ENCODE peak calls at places on chromosome 13, in eight cellular contexts. G, H, D, N, X, O, F and U are unnamed samples.

GRCh38 chr13:28794370-28794769 is 25.8 kb upstream of the MTUS2 start:
- DNase-seq in G (no peak), H (no peak), D (no peak), N (no peak), X (no peak), O (no peak), F (no peak), U (no peak)

GRCh38 chr13:90553167-90553566 is 794.3 kb upstream of the MIR17HG start:
- DNase-seq in G (no peak), H (no peak), D (no peak), N (no peak), X (no peak), O (no peak), F (no peak), U (no peak)

GRCh38 chr13:106573855-106574254 is 5.9 kb upstream of the ARGLU1 start:
- DNase-seq in G (peak), H (no peak), D (no peak), N (no peak), X (peak), O (peak), F (peak), U (no peak)

GRCh38 chr13:73901324-73902068 is 232.7 kb downstream of the KLF12 start:
- DNase-seq in G (no peak), H (no peak), D (no peak), N (no peak), X (no peak), O (no peak), F (no peak), U (no peak)

GRCh38 chr13:113598081-113598410 is 13.5 kb downstream of the TFDP1 start:
- DNase-seq in G (no peak), H (no peak), D (no peak), N (no peak), X (no peak), O (no peak), F (no peak), U (no peak)

GRCh38 chr13:21016487-21016886 is 44.9 kb downstream of the LATS2 start:
- DNase-seq in G (no peak), H (no peak), D (no peak), N (no peak), X (no peak), O (peak), F (no peak), U (no peak)

GRCh38 chr13:48962281-48962680 is 13.4 kb upstream of the FNDC3A start:
- DNase-seq in G (no peak), H (no peak), D (no peak), N (no peak), X (no peak), O (peak), F (no peak), U (no peak)

GRCh38 chr13:92158335-92158734 is 759.9 kb downstream of the GPC5 start:
- DNase-seq in G (no peak), H (no peak), D (no peak), N (peak), X (no peak), O (peak), F (no peak), U (no peak)

GRCh38 chr13:110683203-110683883 is 22.6 kb downstream of the CARS2 start:
- DNase-seq in G (no peak), H (no peak), D (no peak), N (no peak), X (no peak), O (peak), F (no peak), U (no peak)

GRCh38 chr13:40657961-40658360 is 8.5 kb downstream of the FOXO1 start:
- DNase-seq in G (no peak), H (no peak), D (no peak), N (no peak), X (no peak), O (peak), F (no peak), U (no peak)

GRCh38 chr13:86572115-86572514 is 772.9 kb upstream of the SLITRK6 start:
- DNase-seq in G (no peak), H (no peak), D (no peak), N (peak), X (no peak), O (peak), F (no peak), U (peak)

GRCh38 chr13:20869540-20869939 is 33.0 kb downstream of the XPO4 start:
- DNase-seq in G (no peak), H (no peak), D (no peak), N (no peak), X (no peak), O (no peak), F (no peak), U (no peak)

GRCh38 chr13:69935043-69935442 is 172.6 kb upstream of the ATXN8OS start:
- DNase-seq in G (no peak), H (no peak), D (no peak), N (no peak), X (no peak), O (no peak), F (no peak), U (no peak)

GRCh38 chr13:63938851-63939250 is 2523.2 kb upstream of the PCDH20 start:
- DNase-seq in G (no peak), H (no peak), D (no peak), N (no peak), X (no peak), O (peak), F (no peak), U (no peak)

GRCh38 chr13:93476175-93476574 is 249.6 kb downstream of the GPC6 start:
- DNase-seq in G (no peak), H (no peak), D (no peak), N (peak), X (no peak), O (peak), F (no peak), U (peak)

GRCh38 chr13:48334534-48335127 is 31.1 kb downstream of the RB1 start:
- DNase-seq in G (no peak), H (no peak), D (no peak), N (no peak), X (no peak), O (peak), F (no peak), U (no peak)

GRCh38 chr13:97004096-97004876 is 10.0 kb upstream of the OXGR1 start:
- DNase-seq in G (no peak), H (no peak), D (no peak), N (peak), X (no peak), O (peak), F (no peak), U (peak)

GRCh38 chr13:113183450-113184129 is 24.9 kb downstream of the PCID2 start:
- DNase-seq in G (no peak), H (no peak), D (no peak), N (no peak), X (no peak), O (peak), F (no peak), U (no peak)

GRCh38 chr13:71621152-71622124 is 245.6 kb downstream of the DACH1 start:
- DNase-seq in G (no peak), H (no peak), D (no peak), N (no peak), X (no peak), O (no peak), F (no peak), U (no peak)

GRCh38 chr13:73715114-73715909 is 418.9 kb downstream of the KLF12 start:
- DNase-seq in G (no peak), H (no peak), D (peak), N (no peak), X (no peak), O (no peak), F (no peak), U (no peak)

GRCh38 chr13:20411638-20412342 is 113.9 kb downstream of the CRYL1 start:
- DNase-seq in G (no peak), H (no peak), D (no peak), N (no peak), X (no peak), O (no peak), F (no peak), U (no peak)

GRCh38 chr13:25771208-25771607 is 280.6 kb downstream of the SHISA2 start:
- DNase-seq in G (no peak), H (no peak), D (no peak), N (no peak), X (no peak), O (no peak), F (no peak), U (no peak)

GRCh38 chr13:48808689-48809088 is 155.0 kb downstream of the CYSLTR2 start:
- DNase-seq in G (no peak), H (no peak), D (no peak), N (no peak), X (no peak), O (peak), F (no peak), U (no peak)

GRCh38 chr13:54513254-54513653 is 1484.6 kb downstream of the OLFM4 start:
- DNase-seq in G (no peak), H (no peak), D (no peak), N (no peak), X (no peak), O (no peak), F (no peak), U (no peak)

GRCh38 chr13:35727881-35728280 is 251.4 kb upstream of the MAB21L1 start:
- DNase-seq in G (no peak), H (no peak), D (no peak), N (no peak), X (no peak), O (no peak), F (no peak), U (no peak)

GRCh38 chr13:49108204-49108603 is 111.9 kb upstream of the MLNR start:
- DNase-seq in G (no peak), H (no peak), D (no peak), N (no peak), X (no peak), O (no peak), F (no peak), U (no peak)

GRCh38 chr13:101417043-101417406 is 717 bp upstream of the NALCN start:
- DNase-seq in G (no peak), H (peak), D (no peak), N (no peak), X (no peak), O (peak), F (no peak), U (peak)

GRCh38 chr13:82356667-82357066 is 1525.6 kb downstream of the SLITRK1 start:
- DNase-seq in G (no peak), H (no peak), D (no peak), N (no peak), X (no peak), O (no peak), F (no peak), U (no peak)

GRCh38 chr13:91817250-91817649 is 418.8 kb downstream of the GPC5 start:
- DNase-seq in G (no peak), H (no peak), D (no peak), N (no peak), X (no peak), O (no peak), F (no peak), U (no peak)

GRCh38 chr13:112376050-112376681 is at the start of gene SPACA7:
- DNase-seq in G (no peak), H (no peak), D (no peak), N (no peak), X (no peak), O (no peak), F (no peak), U (no peak)

GRCh38 chr13:98206946-98207345 is 29.9 kb upstream of the RNF113B start:
- DNase-seq in G (no peak), H (no peak), D (no peak), N (peak), X (no peak), O (peak), F (no peak), U (peak)

GRCh38 chr13:21997726-21998125 is 326.9 kb downstream of the FGF9 start:
- DNase-seq in G (no peak), H (no peak), D (no peak), N (no peak), X (no peak), O (no peak), F (no peak), U (no peak)

GRCh38 chr13:49214917-49215376 is 5.2 kb upstream of the MLNR start:
- DNase-seq in G (peak), H (no peak), D (no peak), N (no peak), X (no peak), O (peak), F (peak), U (no peak)

GRCh38 chr13:25380082-25380481 is 8.3 kb downstream of the ATP8A2 start:
- DNase-seq in G (no peak), H (no peak), D (no peak), N (no peak), X (no peak), O (no peak), F (no peak), U (no peak)